ENCODE peak calls at places on chromosome 21, in ten cellular contexts. X is heart right ventricle, Y is tibial artery, H is activated T-cell treated with anti-CD3 and anti-CD28 coated beads for 24 hours, D is ovary, Q is fibroblast of lung, W is SK-N-SH, R is pulmonary artery endothelial cell, N is amniotic epithelial cell, M is HuH-7.5. L is an unnamed sample.
A peak's percentile ranks its signal among the peaks of the same experiment; 100 is the strongest.

GRCh38 chr21:42098957-42099547 is 27.9 kb downstream of the UMODL1 start:
- DNase-seq in Y (no peak), H (no peak), Q (no peak), X (no peak), W (no peak), R (no peak), N (no peak), M (no peak), D (no peak), L (no peak)

GRCh38 chr21:45129231-45129923 is 55.0 kb downstream of the ADARB1 start:
- DNase-seq in M (no peak), H (no peak), Q (peak; percentile 70), Y (no peak), D (peak; percentile 57), W (no peak), R (no peak), N (no peak), X (peak; percentile 48), L (no peak)

GRCh38 chr21:37862536-37862935 is 53.7 kb downstream of the KCNJ6 start:
- DNase-seq in Y (no peak), N (peak; percentile 79), H (no peak), Q (peak; percentile 45), W (peak; percentile 35), M (peak; percentile 14), R (no peak), D (no peak), X (peak; percentile 22), L (peak; percentile 19)

GRCh38 chr21:16076465-16076864 is 346.7 kb downstream of the USP25 start:
- DNase-seq in X (no peak), M (no peak), Q (no peak), Y (no peak), R (no peak), D (no peak), N (no peak), W (no peak), H (no peak), L (no peak)

GRCh38 chr21:30714436-30714835 is 4.1 kb downstream of the KRTAP21-3 start:
- DNase-seq in M (no peak), D (no peak), W (no peak), Q (no peak), N (no peak), H (no peak), Y (no peak), X (no peak), R (no peak), L (no peak)

GRCh38 chr21:33403128-33403785 is at the start of gene IFNGR2:
- DNase-seq in Y (no peak), M (peak; percentile 33), R (no peak), X (peak; percentile 43), D (peak; percentile 69), N (no peak), W (peak; percentile 88), Q (no peak), H (no peak), L (no peak)

GRCh38 chr21:16250282-16250681 is 520.5 kb downstream of the USP25 start:
- DNase-seq in W (no peak), D (no peak), M (no peak), N (no peak), Y (no peak), H (no peak), R (no peak), Q (no peak), X (no peak), L (no peak)

GRCh38 chr21:34367320-34367935 is 3.6 kb downstream of the KCNE2 start:
- DNase-seq in Y (peak; percentile 58), W (peak; percentile 45), X (no peak), R (peak; percentile 29), N (peak; percentile 73), H (peak; percentile 26), D (no peak), M (no peak), Q (peak; percentile 63), L (no peak)

GRCh38 chr21:35323947-35324346 is 274.8 kb upstream of the RUNX1 start:
- DNase-seq in R (no peak), Q (peak; percentile 16), M (no peak), D (peak; percentile 80), Y (peak; percentile 50), X (peak; percentile 16), H (no peak), N (peak; percentile 93), W (peak; percentile 54), L (no peak)

GRCh38 chr21:44555200-44555875 is 3.3 kb downstream of the KRTAP10-3 start:
- DNase-seq in D (no peak), X (no peak), R (no peak), N (no peak), Q (no peak), W (no peak), H (no peak), M (no peak), Y (no peak), L (no peak)

L was measured in GM19239.